ENCODE peak calls at places on chromosomes 3 and 15, in six cellular contexts. K is H1, L is GM12878, O is K562, F is GM12891, Q is HepG2. M is an unnamed sample.

GRCh38 chr15:25640381-25640780 is 201.6 kb upstream of the UBE3A start:
- DNase-seq in Q (no peak), F (no peak), O (no peak), K (no peak), L (no peak), M (no peak)

GRCh38 chr15:70539912-70540520 is 223.3 kb downstream of the UACA start:
- DNase-seq in F (no peak), L (no peak), K (no peak), Q (no peak), O (no peak), M (no peak)

GRCh38 chr3:144041960-144042556 is 70.4 kb downstream of the DIPK2A start:
- DNase-seq in F (no peak), L (no peak), Q (no peak), O (no peak), K (no peak), M (no peak)

GRCh38 chr3:129239992-129240391 is 9.4 kb upstream of the COPG1 start:
- DNase-seq in O (no peak), Q (no peak), K (no peak), L (no peak), F (no peak), M (no peak)

GRCh38 chr3:186760883-186761447 is 22.4 kb upstream of the EIF4A2 start:
- DNase-seq in L (no peak), F (no peak), K (no peak), Q (no peak), O (no peak), M (no peak)

GRCh38 chr3:186609247-186609868 is 3.5 kb upstream of the AHSG start:
- DNase-seq in F (no peak), L (no peak), Q (no peak), O (no peak), K (no peak), M (no peak)

GRCh38 chr3:173096994-173097785 is 43.8 kb downstream of the SPATA16 start:
- DNase-seq in Q (no peak), F (no peak), O (no peak), L (no peak), K (no peak), M (no peak)

GRCh38 chr15:70380484-70380883 is 282.8 kb upstream of the TLE3 start:
- DNase-seq in F (no peak), L (no peak), Q (no peak), K (no peak), O (no peak), M (no peak)

GRCh38 chr3:185737740-185738680 is 86.8 kb downstream of the IGF2BP2 start:
- DNase-seq in F (no peak), L (no peak), O (no peak), Q (no peak), K (no peak), M (no peak)

GRCh38 chr3:137647179-137647578 is 116.9 kb upstream of the SOX14 start:
- DNase-seq in Q (no peak), F (no peak), K (peak), L (no peak), O (no peak), M (no peak)

GRCh38 chr3:37546876-37547275 is 314.8 kb upstream of the CTDSPL start:
- DNase-seq in L (no peak), F (peak), Q (peak), O (no peak), K (no peak), M (no peak)

GRCh38 chr3:15063656-15064286 is 1.3 kb downstream of the MRPS25 start:
- DNase-seq in L (no peak), F (no peak), O (peak), K (no peak), Q (no peak), M (no peak)

GRCh38 chr3:187292631-187293513 is 1.3 kb upstream of the MASP1 start:
- DNase-seq in F (no peak), K (no peak), L (no peak), O (no peak), Q (no peak), M (no peak)

GRCh38 chr3:21042184-21042583 is 708.8 kb downstream of the ZNF385D start:
- DNase-seq in L (no peak), Q (no peak), F (no peak), K (no peak), O (no peak), M (no peak)

GRCh38 chr15:89654847-89655805 is at the start of gene KIF7:
- DNase-seq in Q (peak), F (peak), K (peak), L (no peak), O (peak), M (no peak)

GRCh38 chr3:59867185-59868002 is 817.6 kb upstream of the CFAP20DC start:
- DNase-seq in Q (no peak), K (no peak), O (no peak), L (no peak), F (no peak), M (no peak)

GRCh38 chr15:45136378-45136764 is 6.6 kb downstream of the DUOX1 start:
- DNase-seq in L (no peak), K (no peak), Q (no peak), O (peak), F (no peak), M (no peak)

GRCh38 chr3:129686941-129687340 is 80.5 kb upstream of the PLXND1 start:
- DNase-seq in F (no peak), L (no peak), O (peak), K (no peak), Q (peak), M (no peak)

GRCh38 chr3:15754047-15754446 is 43.7 kb downstream of the ANKRD28 start:
- DNase-seq in Q (no peak), F (no peak), O (no peak), L (no peak), K (no peak), M (no peak)

GRCh38 chr3:152030320-152030719 is 156.9 kb downstream of the SUCNR1 start:
- DNase-seq in Q (no peak), L (no peak), K (no peak), O (no peak), F (no peak), M (no peak)

GRCh38 chr3:152031321-152031720 is 157.9 kb downstream of the SUCNR1 start:
- DNase-seq in O (no peak), K (no peak), Q (no peak), L (no peak), F (no peak), M (no peak)

GRCh38 chr3:152021951-152022461 is 148.6 kb downstream of the SUCNR1 start:
- DNase-seq in K (no peak), F (no peak), O (no peak), Q (no peak), L (peak), M (no peak)

GRCh38 chr3:152026033-152026556 is 152.7 kb downstream of the SUCNR1 start:
- DNase-seq in O (no peak), Q (no peak), L (no peak), K (no peak), F (no peak), M (no peak)
- TF ChIP-seq POLR2A in O (no peak), Q (no peak), L (no peak), K (no peak), F (no peak), M (no peak)

DNA sequence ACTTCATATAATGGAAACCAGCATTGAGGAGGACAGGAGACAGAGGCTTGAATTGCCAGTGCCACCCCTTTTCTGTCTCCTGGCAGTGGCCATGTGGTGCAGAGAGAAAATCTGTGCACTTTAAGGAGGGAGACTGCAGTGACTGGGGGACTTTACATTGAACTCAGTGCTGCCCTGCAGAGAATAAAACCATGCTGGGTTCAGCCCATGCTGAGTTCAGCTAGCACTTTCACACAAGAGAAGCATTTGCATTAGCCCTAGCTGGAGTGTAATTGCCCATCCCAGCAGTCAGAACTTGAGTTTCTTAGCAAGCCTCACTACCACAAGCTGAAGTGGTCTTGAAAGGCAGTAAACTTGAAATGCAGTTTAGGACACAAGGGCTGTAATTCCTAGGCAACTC is 677.5 kb downstream of the ZPLD1 start:
- DNase-seq in O (no peak), L (no peak), Q (no peak), K (no peak), F (no peak), M (no peak)
- TF ChIP-seq TAF1 in O (no peak), L (no peak), Q (no peak), K (no peak), F (no peak), M (no peak)

GRCh38 chr15:85690546-85691226 is 104.0 kb downstream of the KLHL25 start:
- DNase-seq in F (no peak), L (peak), K (no peak), O (no peak), Q (no peak), M (no peak)

GRCh38 chr15:85687329-85687728 is 107.4 kb downstream of the KLHL25 start:
- DNase-seq in L (no peak), Q (no peak), F (no peak), K (no peak), O (no peak), M (no peak)

GRCh38 chr15:85691350-85692240 is 103.1 kb downstream of the KLHL25 start:
- DNase-seq in K (no peak), F (no peak), L (peak), O (no peak), Q (no peak), M (no peak)

GRCh38 chr15:85688703-85689102 is 106.0 kb downstream of the KLHL25 start:
- DNase-seq in O (no peak), K (no peak), Q (no peak), F (no peak), L (no peak), M (no peak)

GRCh38 chr15:85689729-85690128 is 105.0 kb downstream of the KLHL25 start:
- DNase-seq in K (peak), F (no peak), L (peak), Q (no peak), O (no peak), M (no peak)
- TF ChIP-seq POLR2A in K (no peak), F (peak), L (peak), Q (no peak), O (no peak), M (peak)

DNA sequence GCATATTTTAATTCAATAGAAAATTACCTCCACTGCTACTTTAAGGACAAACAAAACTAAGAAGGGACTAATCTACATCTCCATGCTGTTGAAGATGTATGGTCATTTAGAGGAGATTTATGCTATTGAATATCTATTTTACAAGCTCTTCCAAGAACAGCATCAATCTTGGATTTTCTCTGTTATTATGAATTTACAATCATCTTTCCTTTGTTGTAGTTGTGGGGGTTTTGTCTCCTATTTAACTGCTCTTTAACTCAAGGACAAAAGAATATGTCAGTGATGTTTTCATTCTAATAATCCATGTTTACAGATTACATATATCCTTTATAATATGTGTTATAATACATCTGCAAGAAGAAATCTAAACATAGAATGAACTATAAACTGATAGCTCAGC is 907.8 kb downstream of the ROBO2 start:
- DNase-seq in F (no peak), K (no peak), O (no peak), L (no peak), Q (no peak), M (no peak)
- TF ChIP-seq TAF1 in F (no peak), K (no peak), O (no peak), L (no peak), Q (no peak), M (no peak)

GRCh38 chr3:46977811-46978195 is 1.3 kb upstream of the CCDC12 start:
- DNase-seq in K (no peak), O (no peak), F (no peak), Q (no peak), L (no peak), M (no peak)

GRCh38 chr3:46979958-46980497 is 562 bp downstream of the NBEAL2 start:
- DNase-seq in Q (no peak), F (no peak), K (no peak), L (no peak), O (no peak), M (no peak)

GRCh38 chr3:46976326-46977190 is at the start of gene CCDC12:
- DNase-seq in K (peak), O (peak), F (peak), Q (peak), L (peak), M (peak)

GRCh38 chr3:46978381-46978780 is 1.1 kb upstream of the NBEAL2 start:
- DNase-seq in Q (no peak), L (no peak), K (no peak), O (no peak), F (no peak), M (no peak)

GRCh38 chr3:46978985-46979944 is at the start of gene NBEAL2:
- DNase-seq in Q (peak), L (peak), K (peak), F (peak), O (peak), M (peak)
- TF ChIP-seq POLR2A in Q (peak), L (peak), K (no peak), F (no peak), O (peak), M (peak)